ENCODE peak calls at places on chromosome 1, in six cellular contexts. T, P, G, W, M and Y are unnamed samples.
A peak's percentile ranks its signal among the peaks of the same experiment; 100 is the strongest.

GRCh38 chr1:226135059-226135651 is 51.4 kb downstream of the ACBD3 start:
- DNase-seq in M (no peak), P (peak; percentile 29), W (peak; percentile 43), T (peak; percentile 50), G (peak; percentile 80), Y (no peak)

GRCh38 chr1:236998571-236998970 is 5.7 kb downstream of the MT1HL1 start:
- DNase-seq in P (no peak), M (no peak), T (peak; percentile 60), G (no peak), W (no peak), Y (no peak)

GRCh38 chr1:7042322-7043231 is 257.3 kb downstream of the CAMTA1 start:
- DNase-seq in T (no peak), M (peak; percentile 51), G (peak; percentile 59), W (peak; percentile 49), P (peak; percentile 50), Y (no peak)

GRCh38 chr1:68328485-68328884 is 96.2 kb upstream of the WLS start:
- DNase-seq in T (no peak), M (no peak), G (no peak), P (no peak), W (no peak), Y (no peak)

GRCh38 chr1:173861731-173862145 is 6.1 kb downstream of the GAS5 start:
- DNase-seq in T (no peak), W (no peak), G (no peak), M (no peak), P (no peak), Y (peak; percentile 34)

GRCh38 chr1:88998716-88999115 is 6.3 kb upstream of the KYAT3 start:
- DNase-seq in P (peak; percentile 70), T (no peak), G (peak; percentile 53), W (peak; percentile 75), M (peak; percentile 71), Y (no peak)

GRCh38 chr1:69055223-69055622 is 512.5 kb upstream of the LRRC7 start:
- DNase-seq in T (no peak), P (peak; percentile 93), G (no peak), W (peak; percentile 95), M (peak; percentile 5), Y (no peak)

GRCh38 chr1:227155688-227156087 is 162.6 kb downstream of the CDC42BPA start:
- DNase-seq in G (no peak), M (no peak), P (no peak), W (no peak), T (no peak), Y (no peak)

GRCh38 chr1:2102753-2103152 is 52.5 kb downstream of the PRKCZ start:
- DNase-seq in W (no peak), T (peak; percentile 8), G (no peak), M (no peak), P (no peak), Y (no peak)

GRCh38 chr1:24139159-24139489 is 3.8 kb downstream of the IL22RA1 start:
- DNase-seq in T (no peak), W (no peak), P (no peak), M (no peak), G (no peak), Y (no peak)

GRCh38 chr1:228216371-228217320 is 8.8 kb downstream of the OBSCN start:
- DNase-seq in W (no peak), P (no peak), T (peak; percentile 63), G (no peak), M (no peak), Y (no peak)
- H3K4me3 ChIP-seq in W (no peak overlapping the region), P (no peak overlapping the region), T (no peak overlapping the region), G (no peak overlapping the region), M (no peak overlapping the region), Y (no peak overlapping the region)

GRCh38 chr1:212954514-212954913 is 4.2 kb downstream of the VASH2 start:
- DNase-seq in T (no peak), G (no peak), M (no peak), W (no peak), P (no peak), Y (no peak)

GRCh38 chr1:212958175-212958574 is 7.8 kb downstream of the VASH2 start:
- DNase-seq in M (no peak), G (no peak), W (no peak), P (no peak), T (no peak), Y (no peak)

GRCh38 chr1:212955098-212955497 is 4.8 kb downstream of the VASH2 start:
- DNase-seq in P (no peak), M (no peak), G (no peak), W (no peak), T (no peak), Y (no peak)

GRCh38 chr1:212957546-212957945 is 7.2 kb downstream of the VASH2 start:
- DNase-seq in M (no peak), T (no peak), G (no peak), W (no peak), P (no peak), Y (no peak)

GRCh38 chr1:212956231-212956630 is 5.9 kb downstream of the VASH2 start:
- DNase-seq in P (no peak), T (no peak), W (no peak), G (no peak), M (no peak), Y (no peak)
- H3K4me3 ChIP-seq in P (no peak overlapping the region), T (no peak overlapping the region), W (no peak overlapping the region), G (no peak overlapping the region), M (no peak overlapping the region), Y (no peak overlapping the region)

GRCh38 chr1:156741613-156741983 is 710 bp upstream of the MRPL24 start:
- DNase-seq in G (no peak), T (no peak), W (peak; percentile 33), M (no peak), P (no peak), Y (no peak)
- H3K4me3 ChIP-seq in G (peak overlapping the region; percentile 17), T (peak overlapping the region; percentile 89), W (peak overlapping the region; percentile 34), M (peak overlapping the region; percentile 14), P (no peak overlapping the region), Y (peak overlapping the region; percentile 25)

GRCh38 chr1:46509414-46509813 is 19.8 kb downstream of the DMBX1 start:
- DNase-seq in W (no peak), P (no peak), G (no peak), M (no peak), T (no peak), Y (no peak)

GRCh38 chr1:46512135-46512791 is 22.6 kb downstream of the DMBX1 start:
- DNase-seq in M (no peak), P (no peak), T (no peak), G (no peak), W (no peak), Y (no peak)

GRCh38 chr1:46510998-46511365 is 21.3 kb downstream of the DMBX1 start:
- DNase-seq in P (no peak), G (no peak), T (no peak), W (no peak), M (no peak), Y (no peak)

GRCh38 chr1:46508760-46509159 is 19.1 kb downstream of the DMBX1 start:
- DNase-seq in T (no peak), P (peak; percentile 58), W (peak; percentile 54), G (no peak), M (no peak), Y (peak; percentile 74)

GRCh38 chr1:46510341-46510997 is 20.8 kb downstream of the DMBX1 start:
- DNase-seq in P (no peak), G (no peak), T (no peak), M (no peak), W (no peak), Y (no peak)
- H3K4me3 ChIP-seq in P (no peak overlapping the region), G (no peak overlapping the region), T (no peak overlapping the region), M (no peak overlapping the region), W (no peak overlapping the region), Y (no peak overlapping the region)

GRCh38 chr1:159005676-159006075 is 4.0 kb upstream of the IFI16 start:
- DNase-seq in G (no peak), W (no peak), P (no peak), T (peak; percentile 39), M (peak; percentile 53), Y (no peak)
- H3K4me3 ChIP-seq in G (no peak overlapping the region), W (no peak overlapping the region), P (no peak overlapping the region), T (no peak overlapping the region), M (peak overlapping the region; percentile 29), Y (no peak overlapping the region)

GRCh38 chr1:46612937-46613660 is 3.5 kb downstream of the MOB3C start:
- DNase-seq in W (no peak), M (peak; percentile 77), G (no peak), P (no peak), T (no peak), Y (no peak)
- H3K4me3 ChIP-seq in W (no peak overlapping the region), M (peak overlapping the region; percentile 17), G (no peak overlapping the region), P (no peak overlapping the region), T (peak overlapping the region; percentile 30), Y (no peak overlapping the region)

DNA sequence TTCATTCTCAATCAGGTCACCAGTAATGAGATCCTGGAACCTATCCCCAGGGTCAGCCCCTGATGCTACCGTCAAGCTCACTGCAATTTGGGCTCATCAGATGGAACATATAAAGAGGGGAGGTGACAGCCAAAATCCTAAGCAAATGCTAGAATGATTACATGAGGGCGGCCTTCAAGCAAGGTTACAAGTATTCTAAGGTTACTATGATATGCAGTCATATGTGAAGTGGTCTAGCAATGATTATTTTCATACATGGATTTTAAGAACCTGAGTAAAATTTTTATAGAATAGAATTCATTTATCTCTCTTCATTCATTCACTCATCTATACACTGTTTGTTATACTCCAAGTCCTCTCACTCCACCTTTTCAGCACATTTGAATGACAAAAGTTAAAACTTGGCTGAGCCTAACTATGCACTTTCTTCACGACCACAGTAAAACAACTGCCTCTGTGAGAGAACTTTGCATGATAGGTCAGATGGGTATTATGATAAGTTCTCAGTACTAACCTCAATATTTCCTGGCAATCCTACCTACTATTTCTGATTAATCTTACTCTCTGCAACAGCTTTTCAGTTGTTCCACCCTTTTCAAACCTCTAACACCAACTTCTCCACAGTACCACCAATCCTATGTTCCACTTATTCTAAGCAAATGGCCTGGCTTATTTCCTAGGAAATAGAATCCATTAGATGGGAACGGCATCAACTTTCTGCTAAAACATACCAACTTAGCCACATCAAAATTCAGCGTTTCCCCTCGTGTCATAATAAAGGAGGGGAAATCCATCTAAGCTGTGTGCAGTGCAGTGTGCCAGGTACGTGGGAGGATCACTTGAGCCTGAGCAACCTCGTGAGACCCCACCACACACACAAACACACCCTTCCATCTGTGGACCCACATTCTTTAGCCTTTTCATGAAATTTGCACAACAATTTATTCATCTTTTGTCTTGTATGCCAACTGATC is 32.0 kb downstream of the LHX9 start:
- DNase-seq in P (no peak), W (no peak), G (no peak), T (no peak), M (no peak), Y (no peak)
- H3K4me3 ChIP-seq in P (no peak overlapping the region), W (no peak overlapping the region), G (no peak overlapping the region), T (no peak overlapping the region), M (no peak overlapping the region), Y (no peak overlapping the region)

GRCh38 chr1:53947172-53947835 is 1.2 kb downstream of the LRRC42 start:
- DNase-seq in T (no peak), M (no peak), G (no peak), P (no peak), W (no peak), Y (no peak)
- H3K4me3 ChIP-seq in T (peak overlapping the region; percentile 95), M (peak overlapping the region; percentile 78), G (peak overlapping the region; percentile 49), P (peak overlapping the region; percentile 90), W (peak overlapping the region; percentile 59), Y (peak overlapping the region; percentile 97)